ENCODE peak calls at places on chromosomes 11 and 22, in nine cellular contexts. P is tibial artery; H is ELR; W is posterior cingulate gyrus; U is LoVo; E is CD4-positive, alpha-beta T cell; S is activated T-cell treated with anti-CD3 and anti-CD28 coated beads, Interleukin-2, amount 50 U/mL, for 72 hours; R is stomach; A is globus pallidus. F is an unnamed sample.

GRCh38 chr11:68014157-68014965 is 4.2 kb downstream of the ALDH3B1 start:
- DNase-seq in P (peak), H (peak), W (no peak), U (peak), E (no peak), S (no peak), R (peak), A (no peak), F (no peak)

GRCh38 chr11:23991140-23991539 is 505.7 kb upstream of the LUZP2 start:
- DNase-seq in P (no peak), H (peak), W (no peak), U (no peak), E (no peak), S (no peak), R (no peak), A (no peak), F (no peak)

GRCh38 chr11:120191058-120191457 is 19.8 kb upstream of the OAF start:
- DNase-seq in P (no peak), H (no peak), W (no peak), U (no peak), E (no peak), S (no peak), R (no peak), A (no peak), F (no peak)

GRCh38 chr11:11250470-11250869 is 102.6 kb downstream of the CSNK2A3 start:
- DNase-seq in P (no peak), H (no peak), W (no peak), U (no peak), E (no peak), S (no peak), R (no peak), A (no peak), F (no peak)

GRCh38 chr11:26983645-26984044 is 10.3 kb upstream of the FIBIN start:
- DNase-seq in P (no peak), H (no peak), W (no peak), U (no peak), E (no peak), S (no peak), R (no peak), A (no peak), F (no peak)

GRCh38 chr22:39634530-39635399 is 64.2 kb downstream of the CACNA1I start:
- DNase-seq in P (no peak), H (peak), W (no peak), U (peak), E (no peak), S (peak), R (peak), A (no peak), F (no peak)

GRCh38 chr22:48944756-48945620 is 882.7 kb downstream of the BRD1 start:
- DNase-seq in P (peak), H (no peak), W (no peak), U (no peak), E (no peak), S (no peak), R (peak), A (no peak), F (no peak)

GRCh38 chr11:122813176-122813917 is 25.0 kb upstream of the CRTAM start:
- DNase-seq in P (no peak), H (no peak), W (no peak), U (no peak), E (no peak), S (no peak), R (no peak), A (no peak), F (peak)

GRCh38 chr11:68255526-68255925 is 16.2 kb downstream of the C11orf24 start:
- DNase-seq in P (no peak), H (no peak), W (no peak), U (no peak), E (no peak), S (no peak), R (no peak), A (no peak), F (no peak)

GRCh38 chr11:64419257-64419790 is 60.4 kb downstream of the RPS6KA4 start:
- DNase-seq in P (no peak), H (no peak), W (no peak), U (no peak), E (no peak), S (no peak), R (no peak), A (no peak), F (no peak)

F was measured in nucleus accumbens.